ENCODE peak calls at places on chromosomes 5 and 9, in four cellular contexts. C is substantia nigra, I is NCI-H345, R is midbrain. M is an unnamed sample.

GRCh38 chr5:17018871-17019270 is 82.8 kb upstream of the MYO10 start:
- DNase-seq in C (no peak), I (no peak), R (no peak), M (no peak)

GRCh38 chr5:173237821-173238220 is 2.8 kb upstream of the NKX2-5 start:
- DNase-seq in C (no peak), I (no peak), R (no peak), M (no peak)

GRCh38 chr9:75108571-75108970 is 20.3 kb downstream of the OSTF1 start:
- DNase-seq in C (no peak), I (no peak), R (no peak), M (no peak)

GRCh38 chr5:37197340-37198050 is 51.7 kb downstream of the CPLANE1 start:
- DNase-seq in C (no peak), I (no peak), R (no peak), M (no peak)

GRCh38 chr9:137358126-137358525 is 56.1 kb upstream of the NRARP start:
- DNase-seq in C (no peak), I (no peak), R (no peak), M (no peak)

GRCh38 chr5:150245808-150246207 is 43.8 kb downstream of the CAMK2A start:
- DNase-seq in C (no peak), I (no peak), R (no peak), M (no peak)

GRCh38 chr5:93360436-93361100 is 220.5 kb downstream of the NR2F1-AS1 start:
- DNase-seq in C (no peak), I (no peak), R (no peak), M (no peak)

GRCh38 chr9:73011956-73012355 is 59.1 kb upstream of the ALDH1A1 start:
- DNase-seq in C (no peak), I (no peak), R (no peak), M (no peak)

GRCh38 chr5:139904566-139905400 is 109.2 kb downstream of the PSD2 start:
- DNase-seq in C (no peak), I (no peak), R (no peak), M (no peak)

GRCh38 chr5:126365446-126366198 is 57.6 kb upstream of the GRAMD2B start:
- DNase-seq in C (no peak), I (no peak), R (no peak), M (no peak)

GRCh38 chr5:68683632-68684035 is 410.2 kb upstream of the SLC30A5 start:
- DNase-seq in C (no peak), I (no peak), R (no peak), M (no peak)

GRCh38 chr5:44809956-44810276 is 1.2 kb downstream of the MRPS30 start:
- DNase-seq in C (no peak), I (no peak), R (no peak), M (no peak)

GRCh38 chr9:96160866-96161265 is 141.1 kb downstream of the HSD17B3 start:
- DNase-seq in C (no peak), I (no peak), R (no peak), M (no peak)

GRCh38 chr5:53679261-53679660 is 118.8 kb downstream of the NDUFS4 start:
- DNase-seq in C (no peak), I (no peak), R (no peak), M (no peak)

GRCh38 chr9:77707696-77708095 is 59.6 kb upstream of the GNA14 start:
- DNase-seq in C (no peak), I (no peak), R (no peak), M (no peak)

GRCh38 chr5:156295434-156295833 is 31.5 kb upstream of the SGCD start:
- DNase-seq in C (no peak), I (no peak), R (no peak), M (no peak)

GRCh38 chr9:8468048-8468600 is 668.5 kb upstream of the DMAC1 start:
- DNase-seq in C (no peak), I (no peak), R (no peak), M (no peak)

GRCh38 chr9:545480-545879 is 296.0 kb upstream of the DMRT1 start:
- DNase-seq in C (no peak), I (no peak), R (no peak), M (no peak)

GRCh38 chr9:792331-793260 is 48.9 kb upstream of the DMRT1 start:
- DNase-seq in C (no peak), I (peak), R (no peak), M (no peak)

GRCh38 chr5:121763674-121764073 is 88.0 kb upstream of the FTMT start:
- DNase-seq in C (no peak), I (no peak), R (no peak), M (no peak)

M was measured in globus pallidus.